ENCODE peak calls at places on chromosomes 11 and 22, in ten cellular contexts. V is AG04450, R is GF-D8, B is GM04503, M is hippocampal formation, S is left cardiac atrium, I is A172, E is H7, G is cardiac fibroblast, H is omental fat pad. A is an unnamed sample.

GRCh38 chr22:29072979-29073617 is at the start of gene KREMEN1:
- DNase-seq in V (no peak), R (no peak), B (no peak), M (no peak), S (peak), I (no peak), E (no peak), G (no peak), H (no peak), A (no peak)

GRCh38 chr11:36023922-36024321 is 80.1 kb downstream of the LDLRAD3 start:
- DNase-seq in V (no peak), R (no peak), B (no peak), M (no peak), S (no peak), I (no peak), E (no peak), G (peak), H (no peak), A (no peak)

GRCh38 chr22:19801340-19802000 is 40.9 kb downstream of the TBX1 start:
- DNase-seq in V (no peak), R (no peak), B (no peak), M (no peak), S (peak), I (no peak), E (no peak), G (no peak), H (no peak), A (no peak)

GRCh38 chr11:34869425-34869824 is 46.8 kb downstream of the APIP start:
- DNase-seq in V (no peak), R (no peak), B (no peak), M (no peak), S (no peak), I (no peak), E (peak), G (no peak), H (no peak), A (no peak)

GRCh38 chr11:124798991-124799383 is 1.2 kb downstream of the MSANTD2 start:
- DNase-seq in V (peak), R (peak), B (peak), M (no peak), S (no peak), I (peak), E (peak), G (peak), H (no peak), A (no peak)

GRCh38 chr11:19253149-19253540 is 12.4 kb upstream of the E2F8 start:
- DNase-seq in V (no peak), R (no peak), B (no peak), M (no peak), S (no peak), I (no peak), E (no peak), G (peak), H (no peak), A (no peak)

GRCh38 chr11:95592455-95592854 is 197.1 kb downstream of the FAM76B start:
- DNase-seq in V (no peak), R (no peak), B (no peak), M (no peak), S (no peak), I (no peak), E (peak), G (no peak), H (no peak), A (no peak)

GRCh38 chr11:43680521-43681505 is at the start of gene HSD17B12:
- DNase-seq in V (peak), R (peak), B (peak), M (peak), S (peak), I (peak), E (peak), G (peak), H (peak), A (peak)

GRCh38 chr22:44723801-44724200 is 21.8 kb downstream of the PRR5 start:
- DNase-seq in V (no peak), R (no peak), B (no peak), M (no peak), S (no peak), I (peak), E (no peak), G (peak), H (no peak), A (no peak)

GRCh38 chr11:116927163-116927772 is 89.8 kb upstream of the APOA1 start:
- DNase-seq in V (no peak), R (no peak), B (no peak), M (no peak), S (no peak), I (no peak), E (no peak), G (no peak), H (no peak), A (no peak)

GRCh38 chr11:42315267-42315666 is 855.8 kb upstream of the LRRC4C start:
- DNase-seq in V (no peak), R (no peak), B (peak), M (no peak), S (no peak), I (no peak), E (no peak), G (peak), H (no peak), A (no peak)

GRCh38 chr22:35177811-35178210 is 79.5 kb upstream of the HMGXB4 start:
- DNase-seq in V (no peak), R (no peak), B (no peak), M (no peak), S (no peak), I (no peak), E (peak), G (no peak), H (no peak), A (no peak)

GRCh38 chr11:126978911-126979310 is 21.7 kb downstream of the KIRREL3 start:
- DNase-seq in V (no peak), R (no peak), B (no peak), M (no peak), S (no peak), I (no peak), E (no peak), G (no peak), H (no peak), A (no peak)

GRCh38 chr22:35993048-35993714 is 35.4 kb downstream of the RBFOX2 start:
- DNase-seq in V (no peak), R (no peak), B (no peak), M (no peak), S (no peak), I (no peak), E (no peak), G (no peak), H (no peak), A (no peak)

GRCh38 chr11:12128191-12128841 is 17.9 kb downstream of the MICAL2 start:
- DNase-seq in V (no peak), R (no peak), B (no peak), M (no peak), S (no peak), I (no peak), E (no peak), G (no peak), H (no peak), A (no peak)

GRCh38 chr11:79296113-79296512 is 144.7 kb downstream of the TENM4 start:
- DNase-seq in V (no peak), R (no peak), B (no peak), M (no peak), S (no peak), I (no peak), E (peak), G (no peak), H (no peak), A (no peak)

A was measured in anterior cingulate cortex.